ENCODE peak calls at places on chromosomes 2 and 18, in five cellular contexts. Z, S, J, C and O are unnamed samples.

GRCh38 chr2:241739651-241740050 is 5.2 kb downstream of the D2HGDH start:
- DNase-seq in J (no peak), Z (no peak), C (no peak), S (peak), O (no peak)

GRCh38 chr18:34771958-34772357 is 61.9 kb downstream of the DTNA start:
- DNase-seq in C (no peak), S (no peak), J (no peak), Z (no peak), O (no peak)

GRCh38 chr2:205700331-205701132 is 18.2 kb downstream of the NRP2 start:
- DNase-seq in S (peak), Z (no peak), J (no peak), C (no peak), O (no peak)

GRCh38 chr2:125745514-125745913 is 910.4 kb upstream of the GYPC start:
- DNase-seq in Z (no peak), S (no peak), J (no peak), C (no peak), O (no peak)

GRCh38 chr2:197212344-197213262 is 98.0 kb downstream of the ANKRD44 start:
- DNase-seq in Z (no peak), J (no peak), C (peak), S (no peak), O (no peak)

GRCh38 chr2:10296142-10296541 is 6.6 kb upstream of the HPCAL1 start:
- DNase-seq in C (no peak), J (no peak), Z (no peak), S (no peak), O (no peak)

GRCh38 chr2:166376488-166376828 is 714 bp upstream of the SCN9A start:
- DNase-seq in C (no peak), S (no peak), Z (no peak), J (no peak), O (no peak)

GRCh38 chr18:48887905-48888531 is 62.7 kb downstream of the SMAD7 start:
- DNase-seq in S (no peak), Z (no peak), J (no peak), C (no peak), O (no peak)

GRCh38 chr2:201642086-201642578 is 1.2 kb downstream of the TMEM237 start:
- DNase-seq in S (no peak), Z (no peak), C (no peak), J (no peak), O (no peak)

GRCh38 chr2:105125428-105125827 is 87.6 kb downstream of the MRPS9 start:
- DNase-seq in S (peak), C (no peak), Z (no peak), J (no peak), O (no peak)

GRCh38 chr2:51553456-51553855 is 521.5 kb upstream of the NRXN1 start:
- DNase-seq in C (no peak), S (no peak), Z (no peak), J (no peak), O (no peak)

GRCh38 chr2:195967336-195967735 is 101.3 kb downstream of the DNAH7 start:
- DNase-seq in Z (no peak), S (no peak), C (no peak), J (no peak), O (no peak)

GRCh38 chr2:144560254-144560653 is 40.3 kb upstream of the ZEB2 start:
- DNase-seq in J (no peak), Z (no peak), C (no peak), S (no peak), O (no peak)

GRCh38 chr2:9800975-9801723 is 42.1 kb upstream of the TAF1B start:
- DNase-seq in S (peak), C (peak), Z (peak), J (peak), O (peak)

GRCh38 chr2:108869542-108869941 is 83.0 kb downstream of the CCDC138 start:
- DNase-seq in S (no peak), J (no peak), C (no peak), Z (no peak), O (no peak)

GRCh38 chr18:23354625-23355024 is 98.5 kb upstream of the RIOK3 start:
- DNase-seq in C (no peak), Z (no peak), J (no peak), S (peak), O (no peak)

GRCh38 chr2:176768185-176768584 is 444.4 kb upstream of the HNRNPA3 start:
- DNase-seq in J (no peak), C (no peak), S (no peak), Z (no peak), O (no peak)

GRCh38 chr2:145016711-145017110 is 496.8 kb upstream of the ZEB2 start:
- DNase-seq in S (no peak), C (no peak), J (no peak), Z (no peak), O (no peak)

GRCh38 chr18:76524900-76525698 is 30.1 kb upstream of the ZNF516 start:
- DNase-seq in Z (no peak), C (no peak), S (no peak), J (no peak), O (no peak)

GRCh38 chr2:112691761-112692370 is 29.0 kb upstream of the NT5DC4 start:
- DNase-seq in S (peak), Z (no peak), J (no peak), C (no peak), O (no peak)

GRCh38 chr2:200274116-200275075 is 32.1 kb upstream of the SPATS2L start:
- DNase-seq in Z (no peak), S (no peak), C (no peak), J (no peak), O (no peak)

GRCh38 chr2:207993141-207993763 is 32.1 kb downstream of the PLEKHM3 start:
- DNase-seq in C (no peak), J (no peak), S (peak), Z (no peak), O (no peak)

GRCh38 chr2:239266779-239267410 is 133.9 kb downstream of the HDAC4 start:
- DNase-seq in Z (no peak), S (no peak), C (no peak), J (no peak), O (no peak)

GRCh38 chr2:224971214-224971613 is 71.1 kb downstream of the DOCK10 start:
- DNase-seq in Z (no peak), J (no peak), S (no peak), C (no peak), O (no peak)

GRCh38 chr2:152037711-152038110 is 61.1 kb downstream of the CACNB4 start:
- DNase-seq in C (no peak), S (no peak), Z (no peak), J (peak), O (no peak)